ENCODE peak calls at places on chromosomes 6 and 20, in ten cellular contexts. One of them, this sample, is unnamed. For H3K36me3, the result is how much of the 10 kb centered on the place peaks cover.

GRCh38 chr6:11845664-11846577 is 67.3 kb upstream of the ADTRP start:
- DNase-seq in colonic mucosa: no peak
- DNase-seq in ovary: no peak
- DNase-seq in osteoblast: no peak
- DNase-seq in heart right ventricle: no peak
- DNase-seq in breast epithelium: no peak
- DNase-seq in aorta: no peak
- DNase-seq in bronchial epithelial cell: peak
- DNase-seq in PC-3: peak
- DNase-seq in neuronal stem cell: no peak
- DNase-seq in this sample: no peak

GRCh38 chr20:61868466-61869090 is 197.1 kb downstream of the TAF4 start:
- DNase-seq in aorta: no peak
- DNase-seq in PC-3: no peak
- DNase-seq in bronchial epithelial cell: no peak
- DNase-seq in osteoblast: no peak
- DNase-seq in heart right ventricle: peak
- DNase-seq in colonic mucosa: no peak
- DNase-seq in neuronal stem cell: no peak
- DNase-seq in ovary: no peak
- DNase-seq in breast epithelium: no peak
- DNase-seq in this sample: peak

GRCh38 chr6:105474234-105474633 is 71.4 kb upstream of the PREP start:
- DNase-seq in osteoblast: no peak
- DNase-seq in neuronal stem cell: no peak
- DNase-seq in ovary: no peak
- DNase-seq in colonic mucosa: no peak
- DNase-seq in bronchial epithelial cell: no peak
- DNase-seq in breast epithelium: peak
- DNase-seq in aorta: no peak
- DNase-seq in PC-3: no peak
- DNase-seq in heart right ventricle: no peak
- DNase-seq in this sample: no peak

GRCh38 chr20:5928063-5928462 is 22.3 kb downstream of the TRMT6 start:
- DNase-seq in colonic mucosa: no peak
- DNase-seq in aorta: no peak
- DNase-seq in neuronal stem cell: no peak
- DNase-seq in bronchial epithelial cell: no peak
- DNase-seq in ovary: no peak
- DNase-seq in osteoblast: no peak
- DNase-seq in breast epithelium: no peak
- DNase-seq in PC-3: no peak
- DNase-seq in heart right ventricle: no peak
- DNase-seq in this sample: no peak

GRCh38 chr20:39309458-39309857 is 347.3 kb downstream of the DHX35 start:
- DNase-seq in heart right ventricle: no peak
- DNase-seq in PC-3: no peak
- DNase-seq in colonic mucosa: no peak
- DNase-seq in osteoblast: no peak
- DNase-seq in ovary: no peak
- DNase-seq in aorta: no peak
- DNase-seq in bronchial epithelial cell: no peak
- DNase-seq in neuronal stem cell: no peak
- DNase-seq in breast epithelium: no peak
- DNase-seq in this sample: no peak

GRCh38 chr20:4371623-4372246 is 350.0 kb upstream of the PRND start:
- DNase-seq in aorta: no peak
- DNase-seq in breast epithelium: no peak
- DNase-seq in bronchial epithelial cell: no peak
- DNase-seq in neuronal stem cell: no peak
- DNase-seq in osteoblast: no peak
- DNase-seq in PC-3: no peak
- DNase-seq in ovary: no peak
- DNase-seq in colonic mucosa: no peak
- DNase-seq in heart right ventricle: no peak
- DNase-seq in this sample: no peak

GRCh38 chr20:63698739-63699465 is 2.5 kb downstream of the TNFRSF6B start:
- DNase-seq in aorta: peak
- DNase-seq in osteoblast: peak
- DNase-seq in PC-3: peak
- DNase-seq in ovary: peak
- DNase-seq in colonic mucosa: no peak
- DNase-seq in heart right ventricle: no peak
- DNase-seq in neuronal stem cell: no peak
- DNase-seq in bronchial epithelial cell: peak
- DNase-seq in breast epithelium: no peak
- DNase-seq in this sample: peak

GRCh38 chr20:19958243-19958642 is 58.9 kb upstream of the NAA20 start:
- DNase-seq in ovary: no peak
- DNase-seq in heart right ventricle: no peak
- DNase-seq in neuronal stem cell: no peak
- DNase-seq in PC-3: no peak
- DNase-seq in bronchial epithelial cell: peak
- DNase-seq in breast epithelium: peak
- DNase-seq in colonic mucosa: no peak
- DNase-seq in aorta: no peak
- DNase-seq in osteoblast: no peak
- DNase-seq in this sample: no peak

DNA sequence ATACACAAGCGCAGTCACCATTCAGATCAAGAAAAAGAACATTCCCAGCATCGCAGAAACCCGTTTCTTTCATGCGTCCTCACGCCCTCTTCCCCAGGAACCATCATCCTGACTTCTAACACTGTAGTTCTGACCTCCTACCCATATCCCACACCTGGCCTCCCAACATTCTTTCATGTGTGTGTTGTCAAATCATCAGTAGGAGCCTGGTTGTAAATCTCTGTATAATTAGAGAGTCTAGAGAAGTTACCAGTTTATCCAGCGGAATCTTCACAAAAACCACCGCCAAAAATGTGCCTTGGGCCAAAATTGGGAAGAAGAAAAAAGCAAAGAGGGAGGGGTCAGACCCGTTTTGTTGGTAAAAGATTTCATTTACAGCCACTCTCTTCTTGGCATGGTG is 91.6 kb downstream of the RTN4IP1 start:
- DNase-seq in heart right ventricle: no peak
- DNase-seq in ovary: no peak
- DNase-seq in bronchial epithelial cell: no peak
- DNase-seq in neuronal stem cell: no peak
- DNase-seq in aorta: no peak
- DNase-seq in PC-3: no peak
- DNase-seq in breast epithelium: no peak
- DNase-seq in colonic mucosa: no peak
- DNase-seq in osteoblast: no peak
- DNase-seq in this sample: no peak
- H3K36me3 ChIP-seq in heart right ventricle: under half
- H3K36me3 ChIP-seq in ovary: under half
- H3K36me3 ChIP-seq in bronchial epithelial cell: under half
- H3K36me3 ChIP-seq in neuronal stem cell: under half
- H3K36me3 ChIP-seq in aorta: under half
- H3K36me3 ChIP-seq in PC-3: under half
- H3K36me3 ChIP-seq in breast epithelium: under half
- H3K36me3 ChIP-seq in colonic mucosa: under half
- H3K36me3 ChIP-seq in osteoblast: under half
- H3K36me3 ChIP-seq in this sample: under half

GRCh38 chr20:53839423-53840176 is 230.8 kb downstream of the BCAS1 start:
- DNase-seq in colonic mucosa: peak
- DNase-seq in PC-3: peak
- DNase-seq in ovary: no peak
- DNase-seq in aorta: no peak
- DNase-seq in breast epithelium: peak
- DNase-seq in neuronal stem cell: no peak
- DNase-seq in heart right ventricle: peak
- DNase-seq in bronchial epithelial cell: no peak
- DNase-seq in osteoblast: no peak
- DNase-seq in this sample: no peak
- H3K36me3 ChIP-seq in colonic mucosa: under half
- H3K36me3 ChIP-seq in PC-3: under half
- H3K36me3 ChIP-seq in ovary: under half
- H3K36me3 ChIP-seq in aorta: under half
- H3K36me3 ChIP-seq in breast epithelium: under half
- H3K36me3 ChIP-seq in neuronal stem cell: under half
- H3K36me3 ChIP-seq in heart right ventricle: under half
- H3K36me3 ChIP-seq in bronchial epithelial cell: under half
- H3K36me3 ChIP-seq in osteoblast: under half
- H3K36me3 ChIP-seq in this sample: under half

GRCh38 chr6:30876039-30876730 is 8.1 kb upstream of the DDR1 start:
- DNase-seq in ovary: peak
- DNase-seq in heart right ventricle: no peak
- DNase-seq in osteoblast: peak
- DNase-seq in bronchial epithelial cell: peak
- DNase-seq in breast epithelium: peak
- DNase-seq in neuronal stem cell: no peak
- DNase-seq in aorta: no peak
- DNase-seq in colonic mucosa: no peak
- DNase-seq in PC-3: peak
- DNase-seq in this sample: no peak

GRCh38 chr6:30875244-30876038 is 8.9 kb upstream of the DDR1 start:
- DNase-seq in colonic mucosa: no peak
- DNase-seq in bronchial epithelial cell: peak
- DNase-seq in PC-3: no peak
- DNase-seq in heart right ventricle: no peak
- DNase-seq in breast epithelium: no peak
- DNase-seq in ovary: no peak
- DNase-seq in osteoblast: peak
- DNase-seq in neuronal stem cell: no peak
- DNase-seq in aorta: no peak
- DNase-seq in this sample: no peak

GRCh38 chr6:30873137-30873640 is 11.1 kb upstream of the DDR1 start:
- DNase-seq in aorta: no peak
- DNase-seq in colonic mucosa: no peak
- DNase-seq in ovary: no peak
- DNase-seq in osteoblast: no peak
- DNase-seq in heart right ventricle: no peak
- DNase-seq in bronchial epithelial cell: no peak
- DNase-seq in PC-3: no peak
- DNase-seq in breast epithelium: no peak
- DNase-seq in neuronal stem cell: no peak
- DNase-seq in this sample: no peak

GRCh38 chr6:30870546-30870945 is 13.8 kb upstream of the DDR1 start:
- DNase-seq in ovary: no peak
- DNase-seq in bronchial epithelial cell: no peak
- DNase-seq in colonic mucosa: no peak
- DNase-seq in PC-3: no peak
- DNase-seq in neuronal stem cell: no peak
- DNase-seq in osteoblast: no peak
- DNase-seq in breast epithelium: no peak
- DNase-seq in aorta: no peak
- DNase-seq in heart right ventricle: no peak
- DNase-seq in this sample: no peak

GRCh38 chr6:30871592-30872183 is 12.6 kb upstream of the DDR1 start:
- DNase-seq in breast epithelium: no peak
- DNase-seq in aorta: no peak
- DNase-seq in PC-3: no peak
- DNase-seq in ovary: no peak
- DNase-seq in neuronal stem cell: no peak
- DNase-seq in osteoblast: no peak
- DNase-seq in heart right ventricle: no peak
- DNase-seq in colonic mucosa: no peak
- DNase-seq in bronchial epithelial cell: no peak
- DNase-seq in this sample: no peak
- H3K36me3 ChIP-seq in breast epithelium: under half
- H3K36me3 ChIP-seq in aorta: under half
- H3K36me3 ChIP-seq in PC-3: under half
- H3K36me3 ChIP-seq in ovary: under half
- H3K36me3 ChIP-seq in neuronal stem cell: under half
- H3K36me3 ChIP-seq in osteoblast: under half
- H3K36me3 ChIP-seq in heart right ventricle: under half
- H3K36me3 ChIP-seq in colonic mucosa: under half
- H3K36me3 ChIP-seq in bronchial epithelial cell: under half
- H3K36me3 ChIP-seq in this sample: under half

GRCh38 chr6:169656626-169657610 is 44.9 kb downstream of the WDR27 start:
- DNase-seq in neuronal stem cell: no peak
- DNase-seq in aorta: peak
- DNase-seq in heart right ventricle: no peak
- DNase-seq in PC-3: no peak
- DNase-seq in breast epithelium: no peak
- DNase-seq in bronchial epithelial cell: no peak
- DNase-seq in ovary: no peak
- DNase-seq in colonic mucosa: no peak
- DNase-seq in osteoblast: no peak
- DNase-seq in this sample: no peak

GRCh38 chr6:169664227-169664626 is 37.6 kb downstream of the WDR27 start:
- DNase-seq in bronchial epithelial cell: no peak
- DNase-seq in aorta: no peak
- DNase-seq in breast epithelium: no peak
- DNase-seq in ovary: no peak
- DNase-seq in colonic mucosa: no peak
- DNase-seq in PC-3: no peak
- DNase-seq in heart right ventricle: no peak
- DNase-seq in osteoblast: no peak
- DNase-seq in neuronal stem cell: no peak
- DNase-seq in this sample: no peak

GRCh38 chr6:169661357-169661756 is 40.5 kb downstream of the WDR27 start:
- DNase-seq in bronchial epithelial cell: no peak
- DNase-seq in breast epithelium: no peak
- DNase-seq in PC-3: no peak
- DNase-seq in colonic mucosa: no peak
- DNase-seq in ovary: no peak
- DNase-seq in aorta: no peak
- DNase-seq in osteoblast: no peak
- DNase-seq in neuronal stem cell: no peak
- DNase-seq in heart right ventricle: no peak
- DNase-seq in this sample: no peak

GRCh38 chr6:169663468-169663867 is 38.4 kb downstream of the WDR27 start:
- DNase-seq in PC-3: no peak
- DNase-seq in breast epithelium: no peak
- DNase-seq in osteoblast: no peak
- DNase-seq in aorta: no peak
- DNase-seq in heart right ventricle: no peak
- DNase-seq in ovary: no peak
- DNase-seq in bronchial epithelial cell: no peak
- DNase-seq in colonic mucosa: no peak
- DNase-seq in neuronal stem cell: no peak
- DNase-seq in this sample: no peak

DNA sequence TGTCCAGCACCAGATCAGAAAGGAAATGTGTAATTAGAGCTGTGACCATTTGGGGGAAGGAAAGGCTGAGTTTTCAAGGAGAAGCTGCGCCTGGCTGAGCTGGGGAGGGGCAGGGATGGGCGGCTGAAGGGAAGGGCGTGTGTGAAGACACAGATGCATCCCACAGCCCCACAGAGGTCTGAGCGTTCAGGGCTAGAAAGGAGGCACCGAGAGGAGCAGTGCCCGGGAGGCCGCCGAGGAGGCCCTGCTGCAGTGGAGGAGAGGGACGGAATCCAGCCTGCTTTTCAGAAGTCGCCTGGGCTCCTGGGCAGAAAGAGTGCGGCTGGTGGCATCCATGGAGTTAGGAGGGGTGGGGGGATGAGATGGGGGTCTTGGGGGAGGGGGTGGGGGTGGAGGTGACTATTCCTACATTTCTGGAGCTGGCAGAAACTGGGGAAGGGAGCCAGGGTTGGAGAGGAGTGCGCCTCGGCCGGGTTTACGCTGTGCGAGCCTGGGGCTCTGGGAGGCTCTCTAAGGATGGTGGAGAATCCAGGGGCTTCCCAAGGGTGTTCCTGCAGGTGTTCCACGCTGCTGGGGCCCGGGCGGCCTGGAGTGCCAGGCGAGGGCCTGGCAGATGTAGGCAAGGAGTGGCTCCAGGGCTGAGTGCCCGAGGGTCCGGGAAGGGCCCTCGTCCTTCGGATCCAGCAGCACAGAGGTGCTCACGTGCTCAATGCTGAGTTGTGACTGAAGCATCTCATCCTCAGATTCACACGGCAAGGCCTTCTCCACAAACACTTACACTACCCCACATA is 41.8 kb downstream of the WDR27 start:
- DNase-seq in breast epithelium: no peak
- DNase-seq in PC-3: no peak
- DNase-seq in heart right ventricle: no peak
- DNase-seq in aorta: peak
- DNase-seq in osteoblast: no peak
- DNase-seq in neuronal stem cell: no peak
- DNase-seq in ovary: no peak
- DNase-seq in colonic mucosa: no peak
- DNase-seq in bronchial epithelial cell: no peak
- DNase-seq in this sample: no peak
- H3K36me3 ChIP-seq in breast epithelium: under half
- H3K36me3 ChIP-seq in PC-3: under half
- H3K36me3 ChIP-seq in heart right ventricle: under half
- H3K36me3 ChIP-seq in aorta: under half
- H3K36me3 ChIP-seq in osteoblast: under half
- H3K36me3 ChIP-seq in neuronal stem cell: half or more
- H3K36me3 ChIP-seq in ovary: under half
- H3K36me3 ChIP-seq in colonic mucosa: under half
- H3K36me3 ChIP-seq in bronchial epithelial cell: under half
- H3K36me3 ChIP-seq in this sample: under half